ENCODE peak calls at places on chromosome 2, in nine cellular contexts. F, I, N, X, Z, Y, H, U and A are unnamed samples.

GRCh38 chr2:233756429-233757081 is 3.5 kb upstream of the UGT1A1 start:
- DNase-seq in F (no peak), I (no peak), N (no peak), X (no peak), Z (no peak), Y (no peak), H (no peak), U (peak; percentile 96), A (no peak)

GRCh38 chr2:20352230-20353216 is 1.9 kb upstream of the PUM2 start:
- DNase-seq in F (no peak), I (peak; percentile 51), N (no peak), X (no peak), Z (no peak), Y (no peak), H (no peak), U (no peak), A (no peak)

GRCh38 chr2:160697817-160698216 is 204.2 kb upstream of the RBMS1 start:
- DNase-seq in F (no peak), I (no peak), N (no peak), X (no peak), Z (no peak), Y (no peak), H (no peak), U (no peak), A (no peak)

GRCh38 chr2:20457027-20457426 is 10.2 kb downstream of the RHOB start:
- DNase-seq in F (no peak), I (no peak), N (no peak), X (no peak), Z (no peak), Y (no peak), H (no peak), U (no peak), A (peak; percentile 26)

GRCh38 chr2:196245746-196246145 is 74.4 kb upstream of the STK17B start:
- DNase-seq in F (no peak), I (no peak), N (no peak), X (no peak), Z (no peak), Y (no peak), H (no peak), U (no peak), A (no peak)

GRCh38 chr2:169865492-169865891 is 38.2 kb downstream of the UBR3 start:
- DNase-seq in F (no peak), I (no peak), N (no peak), X (no peak), Z (no peak), Y (no peak), H (no peak), U (no peak), A (no peak)

GRCh38 chr2:146874260-146874658 is 970.6 kb upstream of the ACVR2A start:
- DNase-seq in F (no peak), I (no peak), N (peak; percentile 98), X (no peak), Z (no peak), Y (no peak), H (peak; percentile 73), U (no peak), A (peak; percentile 47)

GRCh38 chr2:240465765-240466578 is 30.5 kb downstream of the GPC1 start:
- DNase-seq in F (no peak), I (no peak), N (no peak), X (peak; percentile 91), Z (no peak), Y (no peak), H (no peak), U (no peak), A (no peak)

GRCh38 chr2:45134726-45135125 is 125.5 kb upstream of the SIX2 start:
- DNase-seq in F (no peak), I (no peak), N (peak; percentile 86), X (no peak), Z (no peak), Y (no peak), H (no peak), U (no peak), A (no peak)

GRCh38 chr2:117738991-117739839 is 75.3 kb upstream of the DDX18 start:
- DNase-seq in F (no peak), I (no peak), N (no peak), X (no peak), Z (no peak), Y (no peak), H (no peak), U (no peak), A (no peak)

GRCh38 chr2:151292124-151292523 is 2.7 kb upstream of the NMI start:
- DNase-seq in F (no peak), I (no peak), N (no peak), X (no peak), Z (no peak), Y (no peak), H (no peak), U (no peak), A (no peak)

GRCh38 chr2:173854840-173855239 is 110.3 kb downstream of the SP3 start:
- DNase-seq in F (no peak), I (no peak), N (no peak), X (no peak), Z (no peak), Y (no peak), H (no peak), U (no peak), A (no peak)

GRCh38 chr2:85230637-85231036 is 97.2 kb downstream of the TGOLN2 start:
- DNase-seq in F (no peak), I (no peak), N (no peak), X (no peak), Z (no peak), Y (no peak), H (no peak), U (no peak), A (no peak)

GRCh38 chr2:13581471-13581870 is 864.7 kb downstream of the TRIB2 start:
- DNase-seq in F (no peak), I (no peak), N (peak; percentile 12), X (no peak), Z (no peak), Y (no peak), H (no peak), U (no peak), A (no peak)

GRCh38 chr2:204183608-204184007 is 247.0 kb downstream of the ICOS start:
- DNase-seq in F (no peak), I (no peak), N (no peak), X (no peak), Z (no peak), Y (no peak), H (no peak), U (no peak), A (no peak)

GRCh38 chr2:71697106-71698010 is 244.0 kb downstream of the DYSF start:
- DNase-seq in F (no peak), I (no peak), N (no peak), X (peak; percentile 63), Z (no peak), Y (no peak), H (no peak), U (no peak), A (no peak)

GRCh38 chr2:135022952-135023880 is 24.0 kb downstream of the MAP3K19 start:
- DNase-seq in F (no peak), I (no peak), N (no peak), X (no peak), Z (no peak), Y (no peak), H (no peak), U (no peak), A (no peak)

GRCh38 chr2:10036095-10036879 is 7.1 kb upstream of the KLF11 start:
- DNase-seq in F (no peak), I (no peak), N (peak; percentile 17), X (no peak), Z (no peak), Y (peak; percentile 31), H (no peak), U (no peak), A (no peak)

GRCh38 chr2:111897924-111898702 is at the start of gene MERTK:
- DNase-seq in F (peak; percentile 54), I (no peak), N (peak; percentile 70), X (no peak), Z (peak; percentile 90), Y (peak; percentile 44), H (no peak), U (peak; percentile 89), A (peak; percentile 89)

GRCh38 chr2:230868151-230868946 is 3.6 kb downstream of the ITM2C start:
- DNase-seq in F (no peak), I (no peak), N (no peak), X (no peak), Z (no peak), Y (no peak), H (no peak), U (no peak), A (no peak)

GRCh38 chr2:66867038-66867380 is 432.1 kb downstream of the MEIS1 start:
- DNase-seq in F (no peak), I (no peak), N (no peak), X (no peak), Z (no peak), Y (no peak), H (no peak), U (no peak), A (no peak)